ENCODE peak calls at places on chromosomes 2 and 18, in ten cellular contexts. L is H4, Z is dorsolateral prefrontal cortex, I is HL-60, N is D721Med, K is T-helper 9 cell, W is psoas muscle, O is endothelial cell, T is renal cortical epithelial cell, P is mammary epithelial cell. X is an unnamed sample.

GRCh38 chr2:114127372-114127771 is 237.5 kb downstream of the ACTR3 start:
- DNase-seq in K (no peak), N (no peak), O (no peak), P (peak), I (no peak), W (no peak), L (no peak), Z (no peak), T (no peak), X (no peak)

GRCh38 chr18:13455960-13456471 is 237.5 kb downstream of the LDLRAD4 start:
- DNase-seq in Z (no peak), N (no peak), I (no peak), W (no peak), K (no peak), P (no peak), L (no peak), T (peak), O (no peak), X (no peak)

GRCh38 chr2:169528271-169528701 is 18.8 kb downstream of the KLHL41 start:
- DNase-seq in P (peak), L (peak), W (peak), T (peak), I (peak), Z (no peak), O (peak), K (peak), N (no peak), X (no peak)

GRCh38 chr2:177148477-177149154 is 64.0 kb upstream of the HNRNPA3 start:
- DNase-seq in N (no peak), K (peak), Z (peak), I (peak), P (peak), O (peak), T (peak), L (peak), W (peak), X (peak)

GRCh38 chr2:226985227-226985946 is 149.5 kb downstream of the RHBDD1 start:
- DNase-seq in Z (no peak), K (no peak), O (peak), P (peak), N (peak), L (peak), I (peak), W (no peak), T (peak), X (no peak)

GRCh38 chr2:88671786-88672427 is 19.6 kb upstream of the RPIA start:
- DNase-seq in W (no peak), L (peak), P (peak), T (peak), I (peak), N (no peak), Z (no peak), K (no peak), O (peak), X (no peak)

GRCh38 chr18:63160172-63160995 is 159.2 kb downstream of the BCL2 start:
- DNase-seq in W (no peak), L (no peak), I (no peak), K (no peak), N (no peak), Z (no peak), P (no peak), O (no peak), T (no peak), X (no peak)

GRCh38 chr2:147469471-147469870 is 375.4 kb upstream of the ACVR2A start:
- DNase-seq in Z (no peak), W (no peak), O (no peak), P (no peak), L (no peak), N (no peak), K (no peak), I (no peak), T (no peak), X (no peak)

GRCh38 chr18:63421514-63421913 is 762 bp downstream of the VPS4B start:
- DNase-seq in Z (no peak), K (no peak), I (peak), T (peak), L (no peak), P (no peak), O (no peak), W (no peak), N (no peak), X (no peak)

GRCh38 chr2:133431289-133431688 is 137.0 kb downstream of the NCKAP5 start:
- DNase-seq in N (no peak), Z (no peak), K (no peak), O (no peak), T (peak), L (peak), P (peak), I (no peak), W (no peak), X (no peak)

GRCh38 chr2:109435866-109436634 is 177.7 kb downstream of the SEPTIN10 start:
- DNase-seq in Z (peak), I (no peak), P (no peak), O (no peak), W (peak), K (no peak), L (no peak), T (no peak), N (no peak), X (peak)

GRCh38 chr2:150542692-150543091 is 55.2 kb upstream of the RND3 start:
- DNase-seq in L (no peak), K (no peak), I (no peak), P (no peak), O (no peak), T (no peak), N (no peak), Z (no peak), W (no peak), X (no peak)

GRCh38 chr2:235642446-235643107 is 148.7 kb downstream of the AGAP1 start:
- DNase-seq in T (no peak), P (peak), K (no peak), I (no peak), Z (no peak), W (no peak), L (no peak), O (no peak), N (no peak), X (no peak)

GRCh38 chr2:190714958-190715357 is 66.1 kb downstream of the NAB1 start:
- DNase-seq in P (peak), K (no peak), I (no peak), N (no peak), W (no peak), Z (no peak), L (peak), O (no peak), T (no peak), X (no peak)

GRCh38 chr2:175690113-175690716 is 311.9 kb downstream of the LNPK start:
- DNase-seq in L (peak), W (no peak), I (peak), P (peak), T (peak), N (no peak), K (no peak), Z (no peak), O (peak), X (no peak)

GRCh38 chr2:17259613-17260012 is 258.6 kb downstream of the RAD51AP2 start:
- DNase-seq in N (no peak), W (no peak), Z (no peak), K (no peak), O (no peak), P (no peak), I (no peak), T (no peak), L (no peak), X (no peak)

GRCh38 chr2:240643093-240643810 is 18.0 kb downstream of the GPR35 start:
- DNase-seq in O (no peak), K (no peak), T (no peak), P (no peak), W (peak), Z (no peak), L (no peak), N (no peak), I (no peak), X (peak)

GRCh38 chr2:28543316-28544068 is 47.6 kb downstream of the PLB1 start:
- DNase-seq in N (no peak), W (no peak), L (no peak), I (no peak), K (no peak), O (no peak), Z (no peak), T (no peak), P (no peak), X (no peak)

GRCh38 chr2:131063501-131064283 is 29.6 kb downstream of the FAM168B start:
- DNase-seq in L (no peak), I (no peak), P (no peak), W (no peak), T (no peak), O (no peak), Z (no peak), N (no peak), K (no peak), X (no peak)

GRCh38 chr2:11785611-11785940 is 39.1 kb downstream of the LPIN1 start:
- DNase-seq in P (no peak), O (no peak), K (no peak), N (no peak), T (no peak), W (no peak), L (no peak), I (no peak), Z (no peak), X (no peak)

GRCh38 chr2:173427887-173428683 is 73.4 kb downstream of the CDCA7 start:
- DNase-seq in W (peak), T (peak), N (no peak), I (no peak), Z (no peak), O (no peak), L (peak), P (peak), K (no peak), X (no peak)

GRCh38 chr18:8607776-8608682 is 1.2 kb upstream of the RAB12 start:
- DNase-seq in T (peak), P (no peak), I (no peak), L (no peak), Z (no peak), W (no peak), O (no peak), N (no peak), K (no peak), X (no peak)

GRCh38 chr2:78541451-78542267 is 483.8 kb upstream of the REG3G start:
- DNase-seq in I (no peak), P (no peak), K (no peak), O (no peak), N (no peak), Z (no peak), W (no peak), T (no peak), L (peak), X (no peak)

GRCh38 chr2:151264157-151264835 is 2.6 kb upstream of the RBM43 start:
- DNase-seq in O (no peak), Z (no peak), I (no peak), N (no peak), T (peak), L (no peak), P (no peak), K (no peak), W (no peak), X (no peak)